ENCODE peak calls at places on chromosomes 11 and 22, in five cellular contexts. One of them, this sample, is unnamed.

GRCh38 chr22:45473626-45474237 is 29.0 kb upstream of the FBLN1 start:
- DNase-seq in right lobe of liver: no peak
- DNase-seq in RCC 7860: no peak
- DNase-seq in effector CD4-positive, alpha-beta T cell: no peak
- DNase-seq in activated T-helper 9 cell treated with anti-CD3 and anti-CD28 coated beads, Interleukin-2, amount 50 U/mL, for 16 hours: no peak
- DNase-seq in this sample: no peak

GRCh38 chr22:25346859-25347751 is 127.7 kb downstream of the CRYBB2 start:
- DNase-seq in effector CD4-positive, alpha-beta T cell: no peak
- DNase-seq in RCC 7860: no peak
- DNase-seq in activated T-helper 9 cell treated with anti-CD3 and anti-CD28 coated beads, Interleukin-2, amount 50 U/mL, for 16 hours: no peak
- DNase-seq in right lobe of liver: no peak
- DNase-seq in this sample: no peak

GRCh38 chr22:22911327-22912134 is 23.9 kb downstream of the IGLL5 start:
- DNase-seq in RCC 7860: no peak
- DNase-seq in right lobe of liver: no peak
- DNase-seq in activated T-helper 9 cell treated with anti-CD3 and anti-CD28 coated beads, Interleukin-2, amount 50 U/mL, for 16 hours: no peak
- DNase-seq in effector CD4-positive, alpha-beta T cell: no peak
- DNase-seq in this sample: no peak

GRCh38 chr11:120304526-120304925 is 20.6 kb upstream of the TLCD5 start:
- DNase-seq in right lobe of liver: no peak
- DNase-seq in RCC 7860: peak
- DNase-seq in activated T-helper 9 cell treated with anti-CD3 and anti-CD28 coated beads, Interleukin-2, amount 50 U/mL, for 16 hours: no peak
- DNase-seq in effector CD4-positive, alpha-beta T cell: no peak
- DNase-seq in this sample: no peak

GRCh38 chr11:32072872-32073661 is 17.8 kb upstream of the RCN1 start:
- DNase-seq in RCC 7860: no peak
- DNase-seq in right lobe of liver: no peak
- DNase-seq in activated T-helper 9 cell treated with anti-CD3 and anti-CD28 coated beads, Interleukin-2, amount 50 U/mL, for 16 hours: no peak
- DNase-seq in effector CD4-positive, alpha-beta T cell: no peak
- DNase-seq in this sample: no peak

GRCh38 chr11:108115495-108116140 is 5.7 kb upstream of the ACAT1 start:
- DNase-seq in effector CD4-positive, alpha-beta T cell: no peak
- DNase-seq in right lobe of liver: peak
- DNase-seq in activated T-helper 9 cell treated with anti-CD3 and anti-CD28 coated beads, Interleukin-2, amount 50 U/mL, for 16 hours: no peak
- DNase-seq in RCC 7860: peak
- DNase-seq in this sample: no peak

GRCh38 chr11:82995754-82996398 is 75.8 kb downstream of the RAB30 start:
- DNase-seq in right lobe of liver: no peak
- DNase-seq in effector CD4-positive, alpha-beta T cell: no peak
- DNase-seq in RCC 7860: no peak
- DNase-seq in activated T-helper 9 cell treated with anti-CD3 and anti-CD28 coated beads, Interleukin-2, amount 50 U/mL, for 16 hours: no peak
- DNase-seq in this sample: no peak

GRCh38 chr22:38802671-38803121 is 8.8 kb upstream of the DNAL4 start:
- DNase-seq in RCC 7860: peak
- DNase-seq in effector CD4-positive, alpha-beta T cell: no peak
- DNase-seq in right lobe of liver: no peak
- DNase-seq in activated T-helper 9 cell treated with anti-CD3 and anti-CD28 coated beads, Interleukin-2, amount 50 U/mL, for 16 hours: no peak
- DNase-seq in this sample: no peak

GRCh38 chr11:126608626-126609010 is 253.1 kb downstream of the ST3GAL4 start:
- DNase-seq in effector CD4-positive, alpha-beta T cell: no peak
- DNase-seq in right lobe of liver: no peak
- DNase-seq in activated T-helper 9 cell treated with anti-CD3 and anti-CD28 coated beads, Interleukin-2, amount 50 U/mL, for 16 hours: no peak
- DNase-seq in RCC 7860: no peak
- DNase-seq in this sample: no peak

GRCh38 chr11:133047036-133047800 is 485.1 kb downstream of the OPCML start:
- DNase-seq in right lobe of liver: no peak
- DNase-seq in effector CD4-positive, alpha-beta T cell: no peak
- DNase-seq in activated T-helper 9 cell treated with anti-CD3 and anti-CD28 coated beads, Interleukin-2, amount 50 U/mL, for 16 hours: no peak
- DNase-seq in RCC 7860: no peak
- DNase-seq in this sample: no peak

GRCh38 chr11:117738246-117738957 is 58.6 kb downstream of the DSCAML1 start:
- DNase-seq in effector CD4-positive, alpha-beta T cell: no peak
- DNase-seq in activated T-helper 9 cell treated with anti-CD3 and anti-CD28 coated beads, Interleukin-2, amount 50 U/mL, for 16 hours: no peak
- DNase-seq in RCC 7860: no peak
- DNase-seq in right lobe of liver: no peak
- DNase-seq in this sample: no peak

GRCh38 chr11:57357827-57358226 is 19.7 kb downstream of the P2RX3 start:
- DNase-seq in activated T-helper 9 cell treated with anti-CD3 and anti-CD28 coated beads, Interleukin-2, amount 50 U/mL, for 16 hours: no peak
- DNase-seq in RCC 7860: no peak
- DNase-seq in effector CD4-positive, alpha-beta T cell: no peak
- DNase-seq in right lobe of liver: no peak
- DNase-seq in this sample: no peak

This sample was measured in naive thymus-derived CD8-positive, alpha-beta T cell.